ENCODE peak calls at places on chromosomes 5 and 9, in ten cellular contexts. M is foreskin fibroblast, C is fibroblast of mammary gland, R is cardiac muscle cell, B is astrocyte, L is kidney, S is Panc1, O is spleen, T is coronary artery, P is HFF-Myc. Y is an unnamed sample.

GRCh38 chr5:146624179-146624578 is 108.2 kb upstream of the GPR151 start:
- DNase-seq in M (no peak), C (no peak), R (peak; percentile 47), B (no peak), L (no peak), S (no peak), O (no peak), T (no peak), P (no peak), Y (no peak)

GRCh38 chr9:110148384-110148783 is 59.6 kb downstream of the C9orf152 start:
- DNase-seq in M (no peak), C (peak; percentile 44), R (no peak), B (no peak), L (no peak), S (no peak), O (peak; percentile 82), T (no peak), P (no peak), Y (no peak)

GRCh38 chr9:19465571-19466267 is 56.9 kb downstream of the ACER2 start:
- DNase-seq in M (no peak), C (no peak), R (no peak), B (no peak), L (no peak), S (no peak), O (no peak), T (no peak), P (no peak), Y (no peak)

GRCh38 chr5:102152906-102153787 is 142.9 kb downstream of the SLCO4C1 start:
- DNase-seq in M (peak; percentile 22), C (peak; percentile 4), R (peak; percentile 38), B (no peak), L (no peak), S (peak; percentile 7), O (no peak), T (no peak), P (peak; percentile 3), Y (peak; percentile 23)

GRCh38 chr5:153907170-153907775 is 131.4 kb downstream of the FAM114A2 start:
- DNase-seq in M (peak; percentile 10), C (peak; percentile 6), R (no peak), B (no peak), L (no peak), S (no peak), O (no peak), T (no peak), P (no peak), Y (no peak)

GRCh38 chr5:68087866-68088265 is 127.7 kb upstream of the PIK3R1 start:
- DNase-seq in M (peak; percentile 60), C (peak; percentile 58), R (no peak), B (peak; percentile 36), L (no peak), S (no peak), O (no peak), T (no peak), P (no peak), Y (peak; percentile 59)

GRCh38 chr9:117555964-117556629 is 141.2 kb upstream of the ASTN2 start:
- DNase-seq in M (peak; percentile 6), C (peak; percentile 20), R (peak; percentile 7), B (no peak), L (no peak), S (peak; percentile 18), O (no peak), T (no peak), P (peak; percentile 10), Y (peak; percentile 1)

GRCh38 chr5:29016067-29016466 is 1977.7 kb upstream of the CDH9 start:
- DNase-seq in M (no peak), C (no peak), R (no peak), B (no peak), L (no peak), S (no peak), O (no peak), T (no peak), P (no peak), Y (no peak)

DNA sequence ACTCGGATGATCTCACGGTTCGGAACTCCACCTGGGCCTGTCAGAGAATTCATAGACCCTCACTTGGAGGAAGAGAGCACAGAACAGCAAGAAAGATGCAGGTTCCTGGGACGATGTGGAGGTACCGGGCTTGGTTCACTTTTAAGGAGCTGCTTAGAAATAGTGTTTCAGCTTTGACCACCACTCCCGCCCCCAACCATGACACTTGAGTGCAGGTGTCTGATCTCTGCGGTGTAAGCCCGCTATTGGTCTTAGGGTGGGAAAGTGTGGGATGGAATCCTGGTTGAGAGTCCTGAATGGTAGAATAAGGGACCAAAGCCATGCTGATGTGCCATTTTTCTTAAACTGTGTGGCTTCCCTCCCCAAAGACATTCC is 97.2 kb upstream of the LMX1B start:
- DNase-seq in M (no peak), C (no peak), R (no peak), B (no peak), L (no peak), S (no peak), O (no peak), T (no peak), P (no peak), Y (no peak)
- H3K4me3 ChIP-seq in M (peak overlapping the region; percentile 51), C (no peak overlapping the region), R (no peak overlapping the region), B (peak overlapping the region; percentile 50), L (no peak overlapping the region), S (no peak overlapping the region), O (peak overlapping the region; percentile 44), T (peak overlapping the region; percentile 77), P (peak overlapping the region; percentile 30), Y (peak overlapping the region; percentile 66)

GRCh38 chr5:983238-983524 is 25.4 kb upstream of the NKD2 start:
- DNase-seq in M (no peak), C (no peak), R (no peak), B (no peak), L (peak; percentile 72), S (no peak), O (no peak), T (no peak), P (no peak), Y (no peak)

GRCh38 chr5:980941-981340 is 27.7 kb upstream of the NKD2 start:
- DNase-seq in M (peak; percentile 53), C (no peak), R (no peak), B (peak; percentile 21), L (no peak), S (no peak), O (no peak), T (no peak), P (no peak), Y (peak; percentile 42)

GRCh38 chr5:983568-983967 is 25.0 kb upstream of the NKD2 start:
- DNase-seq in M (no peak), C (no peak), R (no peak), B (no peak), L (no peak), S (no peak), O (no peak), T (no peak), P (no peak), Y (no peak)

GRCh38 chr5:981466-981865 is 27.1 kb upstream of the NKD2 start:
- DNase-seq in M (no peak), C (no peak), R (no peak), B (no peak), L (no peak), S (no peak), O (no peak), T (no peak), P (no peak), Y (no peak)

DNA sequence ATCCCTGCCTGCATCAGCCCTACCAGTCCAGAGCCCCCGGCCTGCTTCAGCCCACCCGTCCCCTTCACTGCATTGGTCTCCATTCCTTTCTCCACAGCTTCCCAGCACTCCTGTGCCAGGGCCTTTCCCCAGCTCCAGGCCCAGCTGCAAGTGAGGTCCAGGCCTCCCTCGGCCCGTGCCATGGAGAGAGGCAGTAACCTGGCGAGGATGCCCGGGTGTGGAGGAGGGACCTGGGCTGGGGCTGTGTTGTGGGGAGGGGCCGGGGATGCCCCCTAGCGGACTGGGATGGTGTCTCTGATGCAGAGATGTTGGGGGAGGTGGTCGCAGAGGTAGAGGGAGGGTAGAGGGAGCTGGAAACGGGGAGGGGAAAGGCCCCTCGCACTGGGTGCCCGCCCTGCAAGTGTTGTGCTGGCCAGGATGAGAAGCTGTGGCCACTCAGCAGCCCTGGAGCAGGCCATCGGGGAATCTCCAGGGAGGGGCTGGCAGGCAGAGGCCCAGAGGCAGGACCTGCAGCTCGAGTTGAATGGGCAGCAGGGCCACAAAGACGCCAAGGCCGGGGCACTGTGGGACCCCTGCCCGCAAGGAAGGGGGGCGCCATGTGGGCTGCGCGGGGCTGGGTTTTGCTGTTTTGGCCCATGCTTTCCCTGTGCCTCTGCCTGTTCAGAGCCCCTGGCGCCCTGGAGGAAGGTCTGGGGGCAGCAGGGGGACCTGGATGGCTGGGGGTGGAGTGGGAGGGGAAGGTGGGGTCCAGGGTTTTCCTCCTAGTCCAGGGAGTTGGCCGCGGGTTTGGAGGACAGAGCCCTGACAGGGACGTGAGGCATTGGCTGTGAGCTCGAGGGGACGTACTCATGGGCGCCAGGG is 26.0 kb upstream of the NKD2 start:
- DNase-seq in M (no peak), C (no peak), R (no peak), B (no peak), L (peak; percentile 64), S (no peak), O (no peak), T (no peak), P (no peak), Y (no peak)
- TF ChIP-seq CTCF in M (no peak), C (no peak), R (peak; percentile 39), B (no peak), L (no peak), S (peak; percentile 80), O (no peak), T (no peak), P (peak; percentile 36), Y (peak; percentile 27)

GRCh38 chr9:121120386-121120785 is 45.6 kb downstream of the CNTRL start:
- DNase-seq in M (no peak), C (no peak), R (no peak), B (no peak), L (no peak), S (no peak), O (no peak), T (no peak), P (no peak), Y (no peak)
- H3K4me3 ChIP-seq in M (no peak overlapping the region), C (no peak overlapping the region), R (no peak overlapping the region), B (no peak overlapping the region), L (no peak overlapping the region), S (no peak overlapping the region), O (no peak overlapping the region), T (no peak overlapping the region), P (no peak overlapping the region), Y (no peak overlapping the region)

GRCh38 chr5:149930060-149930753 is 14.4 kb downstream of the PDE6A start:
- DNase-seq in M (peak; percentile 45), C (peak; percentile 20), R (no peak), B (no peak), L (no peak), S (no peak), O (no peak), T (no peak), P (no peak), Y (peak; percentile 80)

GRCh38 chr5:149935431-149935901 is 9.1 kb downstream of the PDE6A start:
- DNase-seq in M (peak; percentile 16), C (no peak), R (no peak), B (no peak), L (no peak), S (no peak), O (no peak), T (no peak), P (no peak), Y (no peak)

GRCh38 chr5:149931992-149932436 is 12.6 kb downstream of the PDE6A start:
- DNase-seq in M (no peak), C (no peak), R (no peak), B (no peak), L (no peak), S (peak; percentile 42), O (no peak), T (no peak), P (no peak), Y (no peak)

GRCh38 chr5:149930754-149931574 is 13.6 kb downstream of the PDE6A start:
- DNase-seq in M (no peak), C (no peak), R (no peak), B (no peak), L (no peak), S (peak; percentile 45), O (no peak), T (no peak), P (no peak), Y (no peak)

GRCh38 chr5:149932445-149933350 is 11.9 kb downstream of the PDE6A start:
- DNase-seq in M (peak; percentile 44), C (no peak), R (peak; percentile 26), B (no peak), L (no peak), S (peak; percentile 35), O (peak; percentile 77), T (no peak), P (no peak), Y (no peak)
- TF ChIP-seq CTCF in M (peak; percentile 32), C (peak; percentile 27), R (peak; percentile 47), B (peak; percentile 25), L (peak; percentile 16), S (peak; percentile 83), O (no peak), T (no peak), P (peak; percentile 18), Y (peak; percentile 28)